ENCODE peak calls at places on chromosomes 4 and X, in four cellular contexts. H is GDM1, D is astrocyte of the spinal cord, P is COR-L47. Z is an unnamed sample.

GRCh38 chrX:13533726-13534125 is 35.7 kb upstream of the EGFL6 start:
- DNase-seq in H (no peak), D (peak), P (no peak), Z (no peak)

GRCh38 chr4:185921583-185922555 is 109.9 kb upstream of the SORBS2 start:
- DNase-seq in H (no peak), D (peak), P (no peak), Z (no peak)

GRCh38 chr4:118758293-118758692 is 73.1 kb downstream of the METTL14 start:
- DNase-seq in H (no peak), D (peak), P (no peak), Z (peak)

GRCh38 chr4:55180980-55181379 is 55.6 kb upstream of the KDR start:
- DNase-seq in H (no peak), D (peak), P (no peak), Z (no peak)

GRCh38 chr4:54217642-54218486 is 11.2 kb upstream of the PDGFRA start:
- DNase-seq in H (peak), D (peak), P (peak), Z (peak)

GRCh38 chr4:130035391-130035790 is 939.4 kb downstream of the C4orf33 start:
- DNase-seq in H (no peak), D (no peak), P (no peak), Z (no peak)

GRCh38 chrX:131789664-131790063 is 233.4 kb upstream of the STK26 start:
- DNase-seq in H (no peak), D (no peak), P (no peak), Z (no peak)

GRCh38 chr4:23728393-23728792 is 161.5 kb downstream of the PPARGC1A start:
- DNase-seq in H (no peak), D (peak), P (no peak), Z (no peak)

GRCh38 chr4:185282968-185283367 is 73.6 kb downstream of the SNX25 start:
- DNase-seq in H (no peak), D (peak), P (no peak), Z (peak)

GRCh38 chr4:22237155-22237751 is 278.6 kb downstream of the ADGRA3 start:
- DNase-seq in H (peak), D (no peak), P (peak), Z (peak)

GRCh38 chrX:43676960-43677582 is 21.0 kb downstream of the MAOA start:
- DNase-seq in H (no peak), D (peak), P (peak), Z (no peak)

GRCh38 chr4:75777589-75777988 is 53.2 kb downstream of the USO1 start:
- DNase-seq in H (no peak), D (no peak), P (no peak), Z (no peak)

GRCh38 chr4:55336138-55337034 is 9.7 kb upstream of the SRD5A3 start:
- DNase-seq in H (no peak), D (no peak), P (no peak), Z (peak)

GRCh38 chrX:155048997-155049619 is 21.8 kb downstream of the CMC4 start:
- DNase-seq in H (peak), D (peak), P (peak), Z (peak)

GRCh38 chrX:443676-444210 is 57.0 kb upstream of the PPP2R3B start:
- DNase-seq in H (no peak), D (no peak), P (no peak), Z (no peak)

GRCh38 chr4:1822568-1823544 is 29.8 kb downstream of the FGFR3 start:
- DNase-seq in H (no peak), D (no peak), P (no peak), Z (no peak)

GRCh38 chrX:150482537-150483217 is 85.7 kb upstream of the MTM1 start:
- DNase-seq in H (peak), D (peak), P (no peak), Z (no peak)

GRCh38 chrX:101025126-101025525 is 26.8 kb downstream of the TRMT2B start:
- DNase-seq in H (no peak), D (no peak), P (no peak), Z (no peak)

GRCh38 chrX:40105791-40106676 is 8.3 kb upstream of the BCOR start:
- DNase-seq in H (peak), D (no peak), P (peak), Z (peak)

GRCh38 chr4:35300996-35301774 is 943.1 kb downstream of the ARAP2 start:
- DNase-seq in H (no peak), D (no peak), P (no peak), Z (peak)

GRCh38 chr4:159446266-159446976 is 343.5 kb downstream of the RAPGEF2 start:
- DNase-seq in H (peak), D (peak), P (peak), Z (peak)

GRCh38 chr4:160969914-160970313 is 1193.9 kb downstream of the FSTL5 start:
- DNase-seq in H (no peak), D (no peak), P (no peak), Z (no peak)

GRCh38 chr4:103032575-103032974 is 13.1 kb upstream of the SLC9B1 start:
- DNase-seq in H (peak), D (peak), P (peak), Z (peak)

GRCh38 chr4:183011213-183011907 is 87.7 kb upstream of the WWC2 start:
- DNase-seq in H (no peak), D (no peak), P (no peak), Z (no peak)

GRCh38 chr4:57023104-57023503 is 44.4 kb downstream of the POLR2B start:
- DNase-seq in H (no peak), D (peak), P (no peak), Z (no peak)

GRCh38 chrX:75038925-75039324 is 113.7 kb upstream of the NEXMIF start:
- DNase-seq in H (no peak), D (no peak), P (no peak), Z (no peak)

GRCh38 chr4:72397314-72397713 is 171.7 kb downstream of the ADAMTS3 start:
- DNase-seq in H (no peak), D (no peak), P (no peak), Z (no peak)

GRCh38 chr4:2413821-2414610 is 4.4 kb downstream of the ZFYVE28 start:
- DNase-seq in H (no peak), D (no peak), P (no peak), Z (no peak)

GRCh38 chr4:45063166-45063565 is 336.8 kb upstream of the GNPDA2 start:
- DNase-seq in H (no peak), D (no peak), P (no peak), Z (peak)

GRCh38 chr4:108744307-108744706 is 18.5 kb downstream of the ETNPPL start:
- DNase-seq in H (no peak), D (no peak), P (no peak), Z (no peak)

GRCh38 chr4:74410272-74410671 is 34.7 kb upstream of the AREG start:
- DNase-seq in H (no peak), D (peak), P (no peak), Z (no peak)

GRCh38 chr4:52956691-52957090 is 94.6 kb downstream of the RASL11B start:
- DNase-seq in H (no peak), D (peak), P (no peak), Z (no peak)

GRCh38 chr4:48470570-48470969 is 12.6 kb upstream of the SLC10A4 start:
- DNase-seq in H (no peak), D (no peak), P (no peak), Z (peak)

GRCh38 chrX:93242897-93243296 is 430.5 kb downstream of the NAP1L3 start:
- DNase-seq in H (no peak), D (no peak), P (no peak), Z (no peak)

GRCh38 chr4:64340243-64341110 is 68.8 kb downstream of the TECRL start:
- DNase-seq in H (no peak), D (no peak), P (no peak), Z (no peak)

GRCh38 chrX:73262991-73263390 is 48.3 kb upstream of the NAP1L2 start:
- DNase-seq in H (no peak), D (no peak), P (no peak), Z (peak)

Z was measured in NCI-H69.